ENCODE peak calls at places on chromosomes 3 and 15, in four cellular contexts. H, N, S and D are unnamed samples.

GRCh38 chr3:66144792-66145733 is 75.7 kb upstream of the SLC25A26 start:
- DNase-seq in H (no peak), N (no peak), S (no peak), D (no peak)

GRCh38 chr3:65627102-65627501 is 411.6 kb downstream of the MAGI1 start:
- DNase-seq in H (no peak), N (no peak), S (no peak), D (no peak)

GRCh38 chr3:132629928-132630327 is 29.7 kb downstream of the ACAD11 start:
- DNase-seq in H (no peak), N (no peak), S (no peak), D (no peak)

GRCh38 chr3:128050597-128050996 is 1.6 kb upstream of the SEC61A1 start:
- DNase-seq in H (no peak), N (no peak), S (no peak), D (no peak)

GRCh38 chr3:187999821-188000220 is 154.1 kb upstream of the LPP start:
- DNase-seq in H (no peak), N (no peak), S (no peak), D (no peak)

GRCh38 chr3:170429050-170429449 is 10.4 kb downstream of the CLDN11 start:
- DNase-seq in H (no peak), N (no peak), S (peak; percentile 74), D (no peak)

GRCh38 chr15:22888120-22888859 is 49.8 kb downstream of the NIPA2 start:
- DNase-seq in H (no peak), N (no peak), S (no peak), D (peak; percentile 71)

GRCh38 chr3:50271314-50272072 is 2.5 kb downstream of the SEMA3B start:
- DNase-seq in H (no peak), N (no peak), S (peak; percentile 91), D (no peak)

GRCh38 chr3:52896613-52897012 is 735 bp downstream of the STIMATE start:
- DNase-seq in H (no peak), N (no peak), S (no peak), D (no peak)

GRCh38 chr15:46260937-46261336 is 626.1 kb downstream of the SQOR start:
- DNase-seq in H (no peak), N (no peak), S (no peak), D (no peak)

GRCh38 chr3:154182322-154182922 is 61.2 kb downstream of the ARHGEF26 start:
- DNase-seq in H (no peak), N (no peak), S (no peak), D (no peak)

GRCh38 chr15:63915888-63916731 is 82.4 kb upstream of the HERC1 start:
- DNase-seq in H (no peak), N (peak; percentile 43), S (no peak), D (peak; percentile 47)

GRCh38 chr15:44711356-44712107 is at the start of gene B2M:
- DNase-seq in H (peak; percentile 94), N (peak; percentile 95), S (peak; percentile 92), D (peak; percentile 71)

GRCh38 chr3:33364531-33365128 is 75.6 kb downstream of the UBP1 start:
- DNase-seq in H (no peak), N (no peak), S (no peak), D (no peak)

GRCh38 chr15:58934114-58934447 is 602 bp upstream of the SLTM start:
- DNase-seq in H (no peak), N (no peak), S (no peak), D (no peak)

GRCh38 chr15:58933311-58934113 is at the start of gene SLTM:
- DNase-seq in H (peak; percentile 75), N (peak; percentile 91), S (peak; percentile 87), D (peak; percentile 84)

GRCh38 chr15:58931985-58932384 is 1.5 kb downstream of the SLTM start:
- DNase-seq in H (peak; percentile 23), N (no peak), S (peak; percentile 9), D (peak; percentile 22)

GRCh38 chr15:58934521-58934920 is 1.0 kb upstream of the SLTM start:
- DNase-seq in H (no peak), N (no peak), S (no peak), D (no peak)

DNA sequence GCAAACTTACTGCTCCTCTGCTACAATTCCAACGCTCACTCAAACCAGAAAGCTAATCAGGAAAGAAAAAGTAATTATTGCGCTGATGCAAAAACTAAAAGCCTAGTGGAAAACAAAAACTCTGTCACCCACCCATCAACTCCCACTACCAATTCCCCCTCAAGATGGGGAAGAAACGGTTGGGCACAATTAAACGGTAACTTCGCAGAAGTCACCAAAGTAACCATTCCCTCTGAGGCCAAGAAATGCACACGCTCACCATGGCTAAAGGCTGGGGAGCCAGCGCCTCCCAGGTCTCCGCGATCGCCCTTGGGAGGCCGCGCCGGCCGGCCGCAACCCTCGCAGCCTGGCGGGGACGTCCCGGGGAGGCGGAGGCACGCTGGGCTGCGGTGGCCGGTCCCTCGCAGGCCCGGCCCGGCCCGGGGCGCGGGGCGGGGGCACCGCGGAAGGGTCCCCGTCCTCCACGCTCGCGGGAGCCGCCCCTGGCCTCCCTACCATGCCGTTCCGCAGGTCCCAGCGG is 628 bp downstream of the SLTM start:
- DNase-seq in H (no peak), N (no peak), S (no peak), D (no peak)
- TF ChIP-seq BHLHE40 in H (no peak), N (no peak), S (no peak), D (no peak)

GRCh38 chr3:157559401-157559800 is 56.2 kb upstream of the VEPH1 start:
- DNase-seq in H (no peak), N (no peak), S (no peak), D (no peak)
- TF ChIP-seq ESRRA in H (no peak), N (no peak), S (no peak), D (no peak)

GRCh38 chr3:156725706-156726105 is 51.3 kb downstream of the TIPARP start:
- DNase-seq in H (no peak), N (no peak), S (no peak), D (no peak)

GRCh38 chr3:156727519-156728205 is 53.3 kb downstream of the TIPARP start:
- DNase-seq in H (no peak), N (no peak), S (no peak), D (no peak)

GRCh38 chr3:156729460-156730179 is 55.2 kb downstream of the TIPARP start:
- DNase-seq in H (no peak), N (no peak), S (no peak), D (no peak)

GRCh38 chr3:156726456-156726855 is 52.1 kb downstream of the TIPARP start:
- DNase-seq in H (no peak), N (no peak), S (no peak), D (no peak)

DNA sequence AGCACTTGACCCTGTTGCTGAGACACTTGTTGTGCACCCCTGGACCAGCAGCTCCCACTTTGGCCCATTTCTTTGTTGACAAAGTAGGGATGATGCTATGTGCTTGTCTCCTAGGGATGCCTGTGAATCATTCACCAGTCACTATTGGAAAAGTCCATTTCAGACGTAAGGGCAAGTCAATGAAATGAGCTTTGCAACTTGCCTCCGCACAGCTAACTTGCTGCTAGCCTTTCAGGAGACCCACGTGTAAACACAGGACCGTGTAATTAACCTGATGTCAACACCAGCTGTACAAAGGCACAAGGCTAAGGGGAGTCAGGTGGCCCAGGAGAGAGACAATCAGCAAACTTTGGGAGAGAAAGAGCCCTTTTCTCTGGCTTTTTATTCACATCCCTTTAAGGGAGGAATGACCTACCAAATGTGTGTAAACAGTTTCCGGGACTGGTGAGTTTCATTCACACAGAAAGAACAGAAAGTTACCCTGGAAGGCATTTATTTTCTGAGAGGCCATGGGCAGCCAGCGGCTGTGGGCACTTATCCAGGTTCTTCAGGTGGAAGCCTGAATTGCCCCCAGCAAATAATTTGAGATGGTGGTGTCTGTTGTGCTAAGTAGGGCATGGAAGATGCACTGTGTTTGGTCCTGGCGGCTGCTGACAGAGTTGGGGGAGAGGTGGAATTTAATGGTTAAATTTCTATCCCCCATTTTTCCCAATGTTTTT is 54.0 kb downstream of the TIPARP start:
- DNase-seq in H (no peak), N (no peak), S (peak; percentile 81), D (peak; percentile 22)
- TF ChIP-seq BHLHE40 in H (no peak), N (no peak), S (peak; percentile 76), D (no peak)

GRCh38 chr3:40043444-40043755 is 234.0 kb downstream of the MYRIP start:
- DNase-seq in H (no peak), N (no peak), S (no peak), D (no peak)
- TF ChIP-seq ESRRA in H (no peak), N (no peak), S (no peak), D (no peak)

GRCh38 chr3:7927864-7928263 is 573.8 kb upstream of the LMCD1 start:
- DNase-seq in H (no peak), N (no peak), S (no peak), D (no peak)
- TF ChIP-seq BHLHE40 in H (no peak), N (no peak), S (no peak), D (no peak)

GRCh38 chr15:65132841-65133549 is 613 bp downstream of the PDCD7 start:
- DNase-seq in H (no peak), N (peak; percentile 66), S (peak; percentile 12), D (peak; percentile 75)
- TF ChIP-seq ESRRA in H (no peak), N (no peak), S (no peak), D (no peak)